ENCODE peak calls at places on chromosomes 5 and 9, in six cellular contexts. V is NCI-H2171 treated with DMSO at 0.1 percent for 48 hours, W is AG08395, I is fibroblast of lung, L is fibroblast of pulmonary artery, H is A549. Q is an unnamed sample.

GRCh38 chr5:146877783-146878470 is 630 bp downstream of the PPP2R2B start:
- DNase-seq in H (no peak), L (no peak), V (peak), W (no peak), I (no peak), Q (peak)

GRCh38 chr9:97046228-97046627 is 7.3 kb upstream of the CTSV start:
- DNase-seq in W (no peak), H (peak), V (no peak), L (no peak), I (no peak), Q (no peak)

GRCh38 chr5:74934949-74935751 is 69.0 kb upstream of the FAM169A start:
- DNase-seq in V (no peak), W (peak), I (peak), L (peak), H (no peak), Q (peak)

GRCh38 chr9:124084087-124084486 is 72.5 kb downstream of the LHX2 start:
- DNase-seq in W (no peak), I (no peak), V (no peak), H (peak), L (no peak), Q (no peak)

GRCh38 chr5:21452429-21452828 is 1400.7 kb downstream of the CDH12 start:
- DNase-seq in H (no peak), L (peak), V (peak), I (peak), W (peak), Q (peak)

GRCh38 chr5:75199946-75200345 is 36.7 kb downstream of the ANKRD31 start:
- DNase-seq in H (no peak), W (no peak), I (no peak), L (no peak), V (no peak), Q (no peak)

GRCh38 chr5:142484821-142485387 is 160.1 kb upstream of the SPRY4 start:
- DNase-seq in L (peak), W (no peak), V (no peak), I (no peak), H (no peak), Q (no peak)

GRCh38 chr5:10355071-10355889 is 1.8 kb downstream of the MARCHF6 start:
- DNase-seq in H (no peak), V (peak), W (no peak), I (peak), L (peak), Q (peak)

GRCh38 chr5:96565843-96566242 is 96.3 kb upstream of the CAST start:
- DNase-seq in H (peak), V (peak), W (peak), L (peak), I (peak), Q (peak)

GRCh38 chr5:132103380-132103951 is 29.9 kb downstream of the CSF2 start:
- DNase-seq in W (peak), V (no peak), I (peak), H (peak), L (peak), Q (peak)

GRCh38 chr5:18375637-18376036 is 741.4 kb downstream of the TAF11L14 start:
- DNase-seq in L (no peak), H (no peak), V (peak), W (no peak), I (no peak), Q (no peak)

GRCh38 chr5:143147918-143148317 is 255.6 kb downstream of the NR3C1 start:
- DNase-seq in H (no peak), L (peak), W (peak), V (no peak), I (peak), Q (no peak)

GRCh38 chr5:173287086-173287485 is 41.1 kb downstream of the STC2 start:
- DNase-seq in H (no peak), I (no peak), L (no peak), V (no peak), W (no peak), Q (no peak)

GRCh38 chr5:117872798-117873368 is 1115.5 kb downstream of the DTWD2 start:
- DNase-seq in V (peak), W (no peak), L (no peak), H (no peak), I (no peak), Q (no peak)

GRCh38 chr5:57383093-57383861 is 99.3 kb downstream of the ACTBL2 start:
- DNase-seq in H (peak), W (peak), V (no peak), I (peak), L (peak), Q (peak)

GRCh38 chr5:97192580-97193421 is 9.8 kb upstream of the RIOK2 start:
- DNase-seq in W (no peak), I (no peak), L (no peak), V (peak), H (no peak), Q (no peak)

GRCh38 chr5:7420506-7421280 is 24.8 kb downstream of the ADCY2 start:
- DNase-seq in L (no peak), H (no peak), W (no peak), I (no peak), V (no peak), Q (no peak)

GRCh38 chr5:2111569-2112105 is 228.9 kb upstream of the IRX4 start:
- DNase-seq in V (no peak), H (no peak), W (no peak), I (no peak), L (no peak), Q (no peak)

GRCh38 chr5:133439859-133440258 is 172.5 kb downstream of the FSTL4 start:
- DNase-seq in W (no peak), H (no peak), I (no peak), L (no peak), V (no peak), Q (no peak)

GRCh38 chr5:76737846-76738245 is 21.9 kb downstream of the F2R start:
- DNase-seq in V (no peak), I (no peak), H (no peak), L (no peak), W (no peak), Q (no peak)

GRCh38 chr9:116151966-116152381 is 1.6 kb upstream of the PAPPA start:
- DNase-seq in L (peak), H (peak), I (peak), V (no peak), W (peak), Q (peak)

GRCh38 chr9:129225815-129226214 is 47.8 kb upstream of the IER5L start:
- DNase-seq in H (peak), W (peak), V (no peak), I (peak), L (peak), Q (peak)

GRCh38 chr9:78786794-78787193 is 489.9 kb downstream of the PSAT1 start:
- DNase-seq in I (peak), W (peak), V (no peak), L (peak), H (peak), Q (peak)

GRCh38 chr9:35112257-35113020 is 3.2 kb downstream of the ATOSB start:
- DNase-seq in L (peak), H (no peak), W (peak), I (peak), V (no peak), Q (peak)

GRCh38 chr9:117739620-117740347 is 35.6 kb downstream of the TLR4 start:
- DNase-seq in L (no peak), H (no peak), V (no peak), I (no peak), W (no peak), Q (no peak)

GRCh38 chr9:16642421-16643109 is 227.9 kb downstream of the BNC2 start:
- DNase-seq in I (no peak), W (no peak), H (no peak), L (no peak), V (no peak), Q (peak)

GRCh38 chr9:112065781-112066606 is 109.1 kb downstream of the SUSD1 start:
- DNase-seq in L (peak), I (peak), H (peak), W (no peak), V (no peak), Q (peak)

GRCh38 chr9:136302527-136302926 is 1.4 kb downstream of the CCDC187 start:
- DNase-seq in H (no peak), V (no peak), I (no peak), L (no peak), W (no peak), Q (no peak)

GRCh38 chr5:53877243-53877642 is 316.8 kb downstream of the NDUFS4 start:
- DNase-seq in H (no peak), W (peak), L (peak), V (no peak), I (peak), Q (peak)

GRCh38 chr5:34957299-34957698 is 27.9 kb downstream of the DNAJC21 start:
- DNase-seq in H (no peak), V (no peak), W (peak), I (peak), L (peak), Q (peak)

GRCh38 chr9:82679488-82679887 is 383.5 kb downstream of the RASEF start:
- DNase-seq in W (no peak), H (no peak), L (no peak), I (no peak), V (peak), Q (no peak)

GRCh38 chr5:95799181-95799835 is 23.2 kb downstream of the GLRX start:
- DNase-seq in V (no peak), W (no peak), H (peak), I (no peak), L (no peak), Q (no peak)

GRCh38 chr9:35746583-35746982 is 2.4 kb downstream of the GBA2 start:
- DNase-seq in W (no peak), L (no peak), H (no peak), V (no peak), I (no peak), Q (peak)

GRCh38 chr9:92738661-92739081 is 26.0 kb downstream of the BICD2 start:
- DNase-seq in L (no peak), W (peak), H (no peak), V (no peak), I (no peak), Q (no peak)

GRCh38 chr9:127158995-127159801 is 36.8 kb upstream of the ANGPTL2 start:
- DNase-seq in H (peak), I (peak), L (peak), V (peak), W (peak), Q (peak)

GRCh38 chr5:34474573-34475021 is 181.5 kb upstream of the RAI14 start:
- DNase-seq in I (peak), W (peak), L (peak), V (peak), H (peak), Q (peak)

GRCh38 chr5:167982-168660 is 23.2 kb upstream of the LRRC14B start:
- DNase-seq in V (peak), I (peak), L (peak), W (peak), H (no peak), Q (peak)

GRCh38 chr9:133691659-133692363 is 46.3 kb downstream of the SARDH start:
- DNase-seq in V (no peak), I (no peak), L (no peak), W (no peak), H (no peak), Q (peak)

GRCh38 chr9:26551971-26552370 is 340.6 kb downstream of the CAAP1 start:
- DNase-seq in H (no peak), L (no peak), I (no peak), W (no peak), V (no peak), Q (peak)

Q was measured in adipocyte.